ENCODE peak calls at places on chromosomes 5 and 9, in nine cellular contexts. J is C1 segment of cervical spinal cord; L is SHP77 treated with DMSO at 0.1 percent for 48 hours; Q is NCI-H1105; P is brain microvascular endothelial cell; G is substantia nigra; B is non-pigmented ciliary epithelial cell; Z is ELR; U is activated CD4-positive, alpha-beta T cell treated with anti-CD3 and anti-CD28 coated beads, Interleukin-2, amount 10 ng/mL, durations not matched to agents 7 days and 5 days. N is an unnamed sample.

GRCh38 chr5:129094924-129095797 is 612 bp downstream of the ISOC1 start:
- DNase-seq in J (peak; percentile 63), L (peak; percentile 23), Q (peak; percentile 27), P (peak; percentile 12), G (peak; percentile 10), B (no peak), Z (peak; percentile 56), U (peak; percentile 49), N (peak; percentile 61)

GRCh38 chr9:85995612-85996011 is 54.7 kb downstream of the NAA35 start:
- DNase-seq in J (no peak), L (no peak), Q (no peak), P (no peak), G (no peak), B (no peak), Z (no peak), U (no peak), N (no peak)

GRCh38 chr5:79924936-79925893 is 65.8 kb downstream of the MTX3 start:
- DNase-seq in J (no peak), L (no peak), Q (no peak), P (no peak), G (no peak), B (no peak), Z (peak; percentile 53), U (peak; percentile 22), N (peak; percentile 11)

GRCh38 chr5:147666419-147666818 is 116.1 kb downstream of the JAKMIP2 start:
- DNase-seq in J (no peak), L (no peak), Q (no peak), P (no peak), G (no peak), B (no peak), Z (no peak), U (no peak), N (no peak)

GRCh38 chr5:149818116-149818515 is 88.0 kb downstream of the PPARGC1B start:
- DNase-seq in J (no peak), L (no peak), Q (no peak), P (no peak), G (no peak), B (no peak), Z (no peak), U (no peak), N (no peak)

GRCh38 chr5:87829214-87829551 is 416.5 kb upstream of the CCNH start:
- DNase-seq in J (peak; percentile 6), L (no peak), Q (no peak), P (peak; percentile 2), G (no peak), B (peak; percentile 19), Z (peak; percentile 46), U (no peak), N (peak; percentile 89)

GRCh38 chr5:180644825-180645608 is 4.4 kb downstream of the FLT4 start:
- DNase-seq in J (no peak), L (no peak), Q (no peak), P (no peak), G (no peak), B (no peak), Z (no peak), U (no peak), N (no peak)

GRCh38 chr9:136520053-136520540 is 25.8 kb downstream of the NOTCH1 start:
- DNase-seq in J (no peak), L (no peak), Q (no peak), P (no peak), G (no peak), B (no peak), Z (no peak), U (no peak), N (no peak)

GRCh38 chr5:38605610-38606009 is 49.2 kb upstream of the LIFR start:
- DNase-seq in J (no peak), L (no peak), Q (no peak), P (no peak), G (no peak), B (no peak), Z (no peak), U (no peak), N (no peak)

GRCh38 chr9:68533678-68534077 is 7.0 kb downstream of the TMEM252 start:
- DNase-seq in J (no peak), L (no peak), Q (no peak), P (no peak), G (no peak), B (no peak), Z (no peak), U (no peak), N (no peak)

GRCh38 chr9:85262333-85262732 is 479.4 kb downstream of the AGTPBP1 start:
- DNase-seq in J (no peak), L (no peak), Q (no peak), P (no peak), G (no peak), B (no peak), Z (peak; percentile 6), U (no peak), N (no peak)

GRCh38 chr9:89661391-89661949 is 56.7 kb downstream of the GADD45G start:
- DNase-seq in J (no peak), L (no peak), Q (no peak), P (no peak), G (no peak), B (no peak), Z (no peak), U (no peak), N (no peak)

GRCh38 chr5:175872287-175873089 is 1.1 kb downstream of the CPLX2 start:
- DNase-seq in J (no peak), L (no peak), Q (no peak), P (no peak), G (no peak), B (no peak), Z (no peak), U (no peak), N (no peak)